ENCODE peak calls at places on chromosomes 6 and 20, in five cellular contexts. R is ELF-1, J is tibial artery, K is fibroblast of mammary gland, Z is ureter. I is an unnamed sample.

GRCh38 chr6:31042801-31043200 is 32.5 kb downstream of the MUC22 start:
- DNase-seq in K (peak), Z (peak), J (no peak), R (peak), I (peak)

GRCh38 chr6:107460074-107460631 is 789 bp upstream of the PDSS2 start:
- DNase-seq in Z (no peak), J (no peak), R (no peak), K (peak), I (no peak)

GRCh38 chr20:6583134-6583738 is 184.2 kb upstream of the BMP2 start:
- DNase-seq in J (no peak), R (peak), K (peak), Z (no peak), I (no peak)

GRCh38 chr6:148343383-148343782 is 745 bp downstream of the SASH1 start:
- DNase-seq in J (no peak), R (no peak), Z (no peak), K (no peak), I (no peak)

GRCh38 chr6:43981363-43981990 is 145.8 kb downstream of the MRPL14 start:
- DNase-seq in Z (peak), R (no peak), K (no peak), J (peak), I (no peak)

GRCh38 chr6:1424306-1424927 is 35.0 kb downstream of the FOXF2 start:
- DNase-seq in K (peak), Z (peak), R (peak), J (no peak), I (peak)

GRCh38 chr20:41329435-41330342 is 10.9 kb upstream of the LPIN3 start:
- DNase-seq in K (peak), J (peak), Z (peak), R (peak), I (peak)

GRCh38 chr6:50815436-50816114 is 3.1 kb upstream of the TFAP2B start:
- DNase-seq in K (peak), J (no peak), R (no peak), Z (no peak), I (no peak)

GRCh38 chr6:170173416-170173990 is 117.4 kb downstream of the DLL1 start:
- DNase-seq in J (peak), K (no peak), Z (peak), R (peak), I (peak)

GRCh38 chr6:70086806-70087205 is 216.1 kb downstream of the COL9A1 start:
- DNase-seq in Z (no peak), R (no peak), J (no peak), K (no peak), I (no peak)

GRCh38 chr6:13163161-13163944 is 165.0 kb downstream of the TBC1D7 start:
- DNase-seq in K (no peak), R (no peak), J (no peak), Z (no peak), I (no peak)

GRCh38 chr6:125558907-125559306 is 190.5 kb upstream of the HEY2 start:
- DNase-seq in J (no peak), R (peak), Z (no peak), K (no peak), I (no peak)

GRCh38 chr6:114997813-114998292 is 655.0 kb upstream of the HS3ST5 start:
- DNase-seq in Z (no peak), J (no peak), R (no peak), K (no peak), I (no peak)

GRCh38 chr6:61835214-61835613 is 450.8 kb downstream of the KHDRBS2 start:
- DNase-seq in Z (no peak), R (no peak), J (no peak), K (no peak), I (no peak)

GRCh38 chr6:154352898-154353585 is 3.6 kb downstream of the IPCEF1 start:
- DNase-seq in J (no peak), Z (no peak), R (no peak), K (no peak), I (no peak)

GRCh38 chr6:133710826-133711225 is 178.1 kb upstream of the TCF21 start:
- DNase-seq in Z (no peak), J (no peak), K (no peak), R (no peak), I (no peak)

GRCh38 chr20:6348908-6349307 is 226.1 kb upstream of the FERMT1 start:
- DNase-seq in J (no peak), K (no peak), Z (no peak), R (no peak), I (no peak)

GRCh38 chr20:18252597-18253451 is 35.5 kb upstream of the ZNF133 start:
- DNase-seq in R (no peak), K (no peak), Z (no peak), J (no peak), I (no peak)

GRCh38 chr20:13340088-13340487 is 119.0 kb downstream of the ISM1 start:
- DNase-seq in J (no peak), K (peak), R (no peak), Z (no peak), I (no peak)

GRCh38 chr6:165999279-165999678 is 168.4 kb downstream of the TBXT start:
- DNase-seq in Z (no peak), R (no peak), K (no peak), J (no peak), I (no peak)

GRCh38 chr6:130933712-130934200 is 106.5 kb downstream of the SMLR1 start:
- DNase-seq in J (peak), Z (peak), R (peak), K (no peak), I (peak)

GRCh38 chr20:20362774-20363435 is 5.0 kb upstream of the INSM1 start:
- DNase-seq in J (no peak), R (peak), K (no peak), Z (no peak), I (no peak)

GRCh38 chr6:107957165-107957908 is 671 bp downstream of the SEC63 start:
- DNase-seq in J (peak), R (peak), Z (peak), K (peak), I (peak)

GRCh38 chr20:53623454-53624206 is 30.0 kb upstream of the ZNF217 start:
- DNase-seq in J (peak), R (peak), Z (peak), K (peak), I (peak)

GRCh38 chr20:47295921-47296426 is 60.5 kb downstream of the ZMYND8 start:
- DNase-seq in J (peak), Z (no peak), R (no peak), K (no peak), I (no peak)

GRCh38 chr6:83867527-83868161 is 8.2 kb downstream of the CYB5R4 start:
- DNase-seq in Z (no peak), J (peak), K (peak), R (peak), I (peak)

GRCh38 chr6:85405175-85405852 is 44.6 kb upstream of the NT5E start:
- DNase-seq in R (no peak), Z (no peak), J (no peak), K (peak), I (no peak)

GRCh38 chr20:2907519-2907918 is 34.2 kb downstream of the PTPRA start:
- DNase-seq in Z (no peak), K (no peak), J (no peak), R (no peak), I (no peak)

GRCh38 chr6:151690768-151691562 is 116.5 kb upstream of the ESR1 start:
- DNase-seq in J (no peak), K (peak), R (no peak), Z (no peak), I (peak)

GRCh38 chr6:44464527-44465310 is 77.2 kb downstream of the CDC5L start:
- DNase-seq in R (no peak), K (peak), J (no peak), Z (no peak), I (no peak)

GRCh38 chr20:47392721-47393073 is 36.2 kb upstream of the ZMYND8 start:
- DNase-seq in Z (no peak), R (no peak), J (no peak), K (peak), I (no peak)

GRCh38 chr20:41287327-41287726 is 30.2 kb downstream of the ZHX3 start:
- DNase-seq in J (no peak), K (peak), R (no peak), Z (no peak), I (peak)

GRCh38 chr6:35810831-35811698 is 5.9 kb downstream of the LHFPL5 start:
- DNase-seq in Z (no peak), J (no peak), R (no peak), K (peak), I (peak)

GRCh38 chr6:21842875-21843274 is 249.3 kb downstream of the SOX4 start:
- DNase-seq in K (no peak), Z (no peak), J (no peak), R (no peak), I (no peak)

I was measured in osteoblast.